ENCODE peak calls at places on chromosome 20, in four cellular contexts. R is AG09309, X is fibroblast of lung, M is lower leg skin. O is an unnamed sample.

GRCh38 chr20:5528719-5529256 is 212.0 kb upstream of the PROKR2 start:
- DNase-seq in X (peak; percentile 74), R (peak; percentile 57), M (peak; percentile 90), O (peak; percentile 36)

GRCh38 chr20:17659801-17660200 is 22.2 kb downstream of the RRBP1 start:
- DNase-seq in R (no peak), X (no peak), M (no peak), O (no peak)

GRCh38 chr20:5714261-5715041 is 35.8 kb upstream of the SHLD1 start:
- DNase-seq in M (no peak), X (no peak), R (no peak), O (no peak)

GRCh38 chr20:54290636-54291035 is 82.7 kb downstream of the PFDN4 start:
- DNase-seq in R (no peak), X (no peak), M (no peak), O (no peak)

GRCh38 chr20:48702388-48703041 is 125.3 kb downstream of the PREX1 start:
- DNase-seq in M (no peak), R (no peak), X (no peak), O (no peak)

GRCh38 chr20:42697962-42698361 is 491.7 kb downstream of the PTPRT start:
- DNase-seq in M (no peak), R (no peak), X (no peak), O (no peak)

GRCh38 chr20:1308702-1309095 is 20.2 kb downstream of the SDCBP2 start:
- DNase-seq in X (no peak), R (no peak), M (no peak), O (no peak)

GRCh38 chr20:32742322-32743236 is 688 bp downstream of the COMMD7 start:
- DNase-seq in M (no peak), R (no peak), X (no peak), O (no peak)

GRCh38 chr20:59042151-59042795 is at the start of gene PRELID3B:
- DNase-seq in M (peak; percentile 90), X (peak; percentile 11), R (no peak), O (no peak)

GRCh38 chr20:20369353-20370086 is 1.6 kb downstream of the INSM1 start:
- DNase-seq in R (no peak), M (no peak), X (no peak), O (no peak)

GRCh38 chr20:63502671-63503172 is 3.8 kb upstream of the EEF1A2 start:
- DNase-seq in R (no peak), X (no peak), M (no peak), O (no peak)
- H3K4me3 ChIP-seq in R (no peak overlapping the region), X (no peak overlapping the region), M (no peak overlapping the region), O (no peak overlapping the region)

GRCh38 chr20:3783516-3784225 is 2.4 kb upstream of the SPEF1 start:
- DNase-seq in M (no peak), X (no peak), R (no peak), O (no peak)
- TF ChIP-seq CTCF in M (no peak), X (no peak), R (no peak), O (no peak)

GRCh38 chr20:24873015-24873620 is 76.0 kb upstream of the CST7 start:
- DNase-seq in X (no peak), R (no peak), M (peak; percentile 75), O (no peak)

GRCh38 chr20:24875078-24875477 is 74.0 kb upstream of the CST7 start:
- DNase-seq in X (no peak), M (peak; percentile 63), R (no peak), O (no peak)

GRCh38 chr20:24871429-24872213 is 77.4 kb upstream of the CST7 start:
- DNase-seq in X (no peak), R (no peak), M (no peak), O (no peak)

GRCh38 chr20:24870876-24871275 is 78.2 kb upstream of the CST7 start:
- DNase-seq in X (no peak), R (no peak), M (no peak), O (no peak)

GRCh38 chr20:24872291-24873014 is 76.6 kb upstream of the CST7 start:
- DNase-seq in R (no peak), M (peak; percentile 82), X (no peak), O (no peak)
- H3K4me3 ChIP-seq in R (no peak overlapping the region), M (no peak overlapping the region), X (no peak overlapping the region), O (no peak overlapping the region)

DNA sequence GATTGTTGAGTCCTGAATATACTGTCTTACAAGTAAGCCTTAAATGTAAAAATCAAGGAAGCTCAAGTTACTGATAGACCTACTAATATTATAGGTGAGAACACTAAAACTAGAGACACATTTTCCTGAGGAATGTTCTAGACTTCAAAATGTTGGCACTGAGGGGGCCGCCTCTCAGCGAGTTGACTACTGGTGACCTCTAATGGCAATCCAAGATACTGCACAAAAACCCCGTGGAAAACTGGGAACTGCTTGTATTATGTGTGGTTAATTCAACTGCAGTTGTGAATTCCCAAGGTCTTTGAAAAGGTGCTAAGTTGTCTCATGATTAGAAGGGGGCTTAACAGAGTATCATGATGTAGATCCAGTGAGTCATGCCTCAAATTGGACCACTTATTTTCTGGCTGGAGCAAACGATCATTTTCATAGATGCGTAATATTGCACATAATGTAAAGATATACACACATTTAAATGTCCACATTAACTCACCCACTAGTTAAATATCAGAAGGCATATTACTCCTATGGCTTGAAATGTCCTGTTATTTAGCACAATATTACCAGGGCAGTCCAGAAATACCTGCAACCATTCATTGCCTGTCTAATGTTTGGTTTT is 336.2 kb downstream of the FOXA2 start:
- DNase-seq in R (no peak), M (no peak), X (no peak), O (no peak)
- TF ChIP-seq CTCF in R (peak; percentile 38), M (no peak), X (no peak), O (peak; percentile 29)

GRCh38 chr20:41627611-41628244 is 9.6 kb upstream of the CHD6 start:
- DNase-seq in X (no peak), M (no peak), R (no peak), O (no peak)
- H3K4me3 ChIP-seq in X (no peak overlapping the region), M (no peak overlapping the region), R (no peak overlapping the region), O (no peak overlapping the region)